ENCODE peak calls at places on chromosomes 13 and 19, in seven cellular contexts. V, C, I, L, Q, M and B are unnamed samples.

GRCh38 chr13:106911602-106912001 is 343.7 kb upstream of the ARGLU1 start:
- DNase-seq in M (no peak), V (no peak), Q (no peak), I (no peak), C (no peak), L (no peak), B (no peak)

GRCh38 chr13:108859202-108860012 is 230.0 kb downstream of the MYO16 start:
- DNase-seq in C (peak), L (peak), I (peak), V (no peak), M (no peak), Q (no peak), B (no peak)

GRCh38 chr13:34357435-34358232 is 539.7 kb downstream of the RFC3 start:
- DNase-seq in C (peak), Q (no peak), M (no peak), L (no peak), I (peak), V (no peak), B (no peak)

GRCh38 chr13:24087611-24088235 is 72.8 kb upstream of the SPATA13 start:
- DNase-seq in C (no peak), I (no peak), V (no peak), L (no peak), M (no peak), Q (no peak), B (no peak)

GRCh38 chr19:4583961-4584669 is 24.6 kb upstream of the SEMA6B start:
- DNase-seq in C (no peak), V (no peak), I (no peak), M (peak), Q (no peak), L (peak), B (no peak)

GRCh38 chr13:32861304-32861703 is 154.9 kb upstream of the KL start:
- DNase-seq in V (no peak), L (no peak), M (no peak), Q (no peak), C (no peak), I (no peak), B (no peak)

GRCh38 chr19:55640043-55640576 is 692 bp upstream of the ZNF580 start:
- DNase-seq in I (peak), V (peak), Q (peak), C (peak), M (peak), L (peak), B (peak)

GRCh38 chr19:50654882-50655281 is 5.6 kb downstream of the C19orf81 start:
- DNase-seq in V (no peak), I (no peak), Q (no peak), M (no peak), C (no peak), L (peak), B (no peak)

GRCh38 chr19:3456925-3457530 is 23.3 kb downstream of the SMIM24 start:
- DNase-seq in Q (no peak), M (no peak), L (no peak), I (no peak), V (no peak), C (no peak), B (no peak)

GRCh38 chr13:112451512-112452379 is 75.6 kb downstream of the SPACA7 start:
- DNase-seq in I (no peak), C (no peak), V (no peak), L (no peak), Q (no peak), M (no peak), B (no peak)